ENCODE peak calls at places on chromosomes 2 and 18, in seven cellular contexts. B is IMR-90, X is NB4, Z is neural progenitor cell, C is heart right ventricle, P is AG04449, A is hepatocyte. R is an unnamed sample.

GRCh38 chr2:183998041-183998796 is 600.1 kb upstream of the ZNF804A start:
- DNase-seq in B (no peak), X (no peak), P (no peak), A (no peak), Z (no peak), C (no peak), R (peak; percentile 90)

GRCh38 chr2:128449226-128450061 is 130.8 kb upstream of the HS6ST1 start:
- DNase-seq in X (no peak), C (no peak), Z (peak; percentile 14), P (no peak), B (no peak), A (no peak), R (no peak)

GRCh38 chr2:71223767-71224333 is 3.1 kb downstream of the PAIP2B start:
- DNase-seq in Z (peak; percentile 80), P (no peak), C (peak; percentile 60), A (peak; percentile 71), B (peak; percentile 16), X (peak; percentile 80), R (no peak)

GRCh38 chr2:96913398-96914202 is 43.7 kb upstream of the SEMA4C start:
- DNase-seq in P (no peak), X (peak; percentile 74), A (no peak), Z (no peak), B (no peak), C (no peak), R (no peak)

GRCh38 chr2:25664531-25665307 is 8.7 kb downstream of the DTNB start:
- DNase-seq in A (peak; percentile 80), P (no peak), B (peak; percentile 74), X (peak; percentile 62), Z (peak; percentile 79), C (peak; percentile 11), R (no peak)

GRCh38 chr2:72220170-72220569 is 72.5 kb upstream of the CYP26B1 start:
- DNase-seq in P (no peak), X (peak; percentile 55), B (no peak), A (no peak), C (no peak), Z (peak; percentile 68), R (no peak)

GRCh38 chr2:77642339-77642738 is 120.2 kb upstream of the LRRTM4 start:
- DNase-seq in P (no peak), C (no peak), Z (no peak), X (no peak), A (no peak), B (no peak), R (no peak)

GRCh38 chr2:201074996-201075395 is 3.2 kb downstream of the NDUFB3 start:
- DNase-seq in B (no peak), Z (no peak), X (no peak), C (no peak), P (no peak), A (no peak), R (no peak)

GRCh38 chr2:31258351-31258750 is 24.4 kb downstream of the EHD3 start:
- DNase-seq in X (no peak), P (no peak), A (no peak), B (no peak), Z (no peak), C (no peak), R (no peak)

GRCh38 chr2:178513876-178514275 is 33.6 kb downstream of the PLEKHA3 start:
- DNase-seq in X (no peak), C (no peak), A (no peak), P (no peak), B (peak; percentile 33), Z (no peak), R (no peak)

GRCh38 chr2:11030909-11031308 is 119.2 kb downstream of the KCNF1 start:
- DNase-seq in C (no peak), X (no peak), A (no peak), Z (no peak), B (no peak), P (no peak), R (no peak)

GRCh38 chr2:23660227-23660626 is 266.7 kb downstream of the ATAD2B start:
- DNase-seq in P (no peak), A (no peak), Z (no peak), X (no peak), C (no peak), B (no peak), R (no peak)

GRCh38 chr2:23659328-23659727 is 267.6 kb downstream of the ATAD2B start:
- DNase-seq in Z (no peak), X (no peak), P (no peak), C (no peak), A (no peak), B (no peak), R (no peak)

GRCh38 chr2:23659773-23660172 is 267.1 kb downstream of the ATAD2B start:
- DNase-seq in X (no peak), Z (no peak), C (no peak), P (no peak), B (no peak), A (no peak), R (no peak)

GRCh38 chr2:23657934-23658333 is 269.0 kb downstream of the ATAD2B start:
- DNase-seq in X (no peak), B (no peak), P (no peak), A (no peak), Z (no peak), C (no peak), R (no peak)

DNA sequence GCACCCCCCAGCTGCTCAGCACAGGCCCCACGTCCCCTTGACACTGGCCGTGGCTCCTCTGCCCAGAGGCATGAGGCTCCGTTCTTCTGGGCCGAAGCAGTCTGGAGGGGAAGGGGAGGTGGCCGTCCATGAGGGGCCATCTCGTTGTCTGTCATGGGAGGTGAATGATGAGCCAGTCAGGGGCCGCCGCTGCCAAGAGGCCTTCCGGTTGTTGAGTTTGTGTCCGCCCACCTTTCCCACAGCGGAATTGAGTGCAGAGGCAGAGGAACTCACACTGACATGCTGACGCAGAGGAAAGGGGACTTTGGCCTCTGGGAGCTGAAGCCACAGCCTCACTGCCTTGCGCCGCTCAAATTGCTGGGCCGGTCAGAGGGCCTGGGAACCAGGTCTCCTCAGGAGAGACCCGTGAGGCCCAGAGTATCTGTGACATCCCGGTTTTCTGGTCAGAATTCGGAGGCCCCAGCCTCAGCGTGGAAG is 268.4 kb downstream of the ATAD2B start:
- DNase-seq in X (no peak), A (peak; percentile 81), P (no peak), Z (no peak), C (no peak), B (peak; percentile 17), R (no peak)
- TF ChIP-seq CTCF in X (no peak), A (no peak), P (no peak), Z (no peak), C (no peak), B (no peak), R (no peak)

DNA sequence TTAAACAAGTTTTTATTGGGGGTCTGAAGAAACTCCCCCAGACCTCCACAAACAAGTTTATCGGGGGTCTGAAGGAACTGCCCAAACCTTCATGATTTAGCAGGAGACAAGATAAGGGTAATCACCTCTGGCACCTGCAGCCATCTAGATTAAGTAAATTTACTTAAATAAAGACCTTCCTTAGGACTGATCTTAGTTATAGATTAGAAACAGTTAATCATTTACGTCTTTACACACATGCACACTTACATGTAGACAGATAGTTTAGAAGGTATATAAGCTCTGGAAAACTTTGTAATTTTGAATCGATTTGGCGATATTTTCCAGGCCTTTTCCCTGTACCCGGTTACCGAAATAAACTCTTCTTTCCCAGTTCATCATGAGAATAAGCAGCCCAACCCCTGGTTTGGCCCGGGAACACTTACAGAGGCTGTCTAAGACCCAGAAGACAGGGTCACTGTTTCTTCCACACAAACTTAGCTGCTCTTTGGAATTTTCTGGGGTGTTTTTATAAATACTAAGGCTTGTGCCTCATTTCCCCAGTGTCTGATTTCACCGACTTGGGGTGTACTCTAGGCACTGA is 585 bp upstream of the SKA1 start:
- DNase-seq in A (no peak), B (no peak), C (no peak), Z (no peak), P (no peak), X (no peak), R (no peak)
- H3K4me3 ChIP-seq in A (peak overlapping the region; percentile 28), B (peak overlapping the region; percentile 45), C (peak overlapping the region; percentile 58), Z (peak overlapping the region; percentile 81), P (peak overlapping the region; percentile 94), X (peak overlapping the region; percentile 59), R (peak overlapping the region; percentile 40)

DNA sequence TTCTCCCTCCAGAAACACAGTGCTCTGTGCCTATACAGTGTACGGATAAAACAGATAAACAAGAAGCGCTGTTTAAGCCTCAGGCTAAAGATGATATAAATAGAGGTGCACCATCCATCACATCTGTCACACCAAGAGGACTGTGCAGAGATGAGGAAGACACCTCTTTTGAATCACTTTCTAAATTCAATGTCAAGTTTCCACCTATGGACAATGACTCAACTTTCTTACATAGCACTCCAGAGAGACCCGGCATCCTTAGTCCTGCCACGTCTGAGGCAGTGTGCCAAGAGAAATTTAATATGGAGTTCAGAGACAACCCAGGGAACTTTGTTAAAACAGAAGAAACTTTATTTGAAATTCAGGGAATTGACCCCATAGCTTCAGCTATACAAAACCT is 70.7 kb downstream of the TANK start:
- DNase-seq in X (no peak), A (no peak), C (no peak), B (no peak), P (no peak), Z (no peak), R (no peak)
- TF ChIP-seq CTCF in X (no peak), A (no peak), C (no peak), B (no peak), P (no peak), Z (no peak), R (no peak)

GRCh38 chr2:121196849-121197155 is 88.2 kb downstream of the TFCP2L1 start:
- DNase-seq in A (no peak), P (no peak), C (no peak), X (no peak), B (no peak), Z (no peak), R (no peak)
- H3K4me3 ChIP-seq in A (no peak overlapping the region), P (no peak overlapping the region), C (no peak overlapping the region), X (no peak overlapping the region), B (no peak overlapping the region), Z (no peak overlapping the region), R (no peak overlapping the region)

GRCh38 chr2:152648336-152648735 is 68.9 kb downstream of the PRPF40A start:
- DNase-seq in C (no peak), B (peak; percentile 32), P (no peak), Z (peak; percentile 15), A (no peak), X (no peak), R (no peak)
- TF ChIP-seq CTCF in C (no peak), B (peak; percentile 28), P (no peak), Z (peak; percentile 25), A (peak; percentile 21), X (no peak), R (no peak)

GRCh38 chr2:8488001-8488738 is 193.7 kb upstream of the ID2 start:
- DNase-seq in C (no peak), A (no peak), B (no peak), P (no peak), X (no peak), Z (peak; percentile 36), R (peak; percentile 64)
- H3K4me3 ChIP-seq in C (peak overlapping the region; percentile 0), A (no peak overlapping the region), B (no peak overlapping the region), P (no peak overlapping the region), X (no peak overlapping the region), Z (no peak overlapping the region), R (peak overlapping the region; percentile 41)

GRCh38 chr18:24053211-24053610 is 38.7 kb downstream of the TTC39C start:
- DNase-seq in X (no peak), Z (no peak), C (no peak), P (no peak), A (no peak), B (no peak), R (no peak)
- TF ChIP-seq CTCF in X (no peak), Z (no peak), C (no peak), P (no peak), A (no peak), B (no peak), R (no peak)

R was measured in GM12864.